ENCODE peak calls at places on chromosomes 13 and 19, in five cellular contexts. W is K562, V is GM12891, C is H1, N is HepG2. X is an unnamed sample.

GRCh38 chr13:101917833-101918755 is 465.6 kb downstream of the ITGBL1 start:
- DNase-seq in W (no peak), V (no peak), C (no peak), N (no peak), X (no peak)

GRCh38 chr13:21674271-21675009 is 3.6 kb downstream of the FGF9 start:
- DNase-seq in W (no peak), V (no peak), C (peak; percentile 65), N (no peak), X (peak; percentile 26)

GRCh38 chr13:113648218-113648615 is 9.8 kb downstream of the ATP4B start:
- DNase-seq in W (no peak), V (no peak), C (no peak), N (no peak), X (no peak)

GRCh38 chr13:43544011-43544410 is 242.8 kb downstream of the ENOX1 start:
- DNase-seq in W (no peak), V (no peak), C (no peak), N (no peak), X (no peak)

GRCh38 chr19:55305491-55305890 is 19.6 kb downstream of the TMEM150B start:
- DNase-seq in W (peak; percentile 72), V (peak; percentile 59), C (peak; percentile 79), N (no peak), X (peak; percentile 56)

GRCh38 chr13:97522243-97522642 is 88.3 kb downstream of the RAP2A start:
- DNase-seq in W (no peak), V (no peak), C (no peak), N (peak; percentile 85), X (no peak)

GRCh38 chr13:94712812-94713555 is 639 bp upstream of the SOX21 start:
- DNase-seq in W (no peak), V (no peak), C (peak; percentile 76), N (no peak), X (no peak)

GRCh38 chr13:44160549-44161278 is 212.9 kb upstream of the SERP2 start:
- DNase-seq in W (no peak), V (no peak), C (no peak), N (no peak), X (no peak)

GRCh38 chr13:21413013-21413412 is 46.1 kb downstream of the ZDHHC20 start:
- DNase-seq in W (no peak), V (no peak), C (no peak), N (no peak), X (no peak)

GRCh38 chr13:50357586-50358118 is 342.4 kb downstream of the KCNRG start:
- DNase-seq in W (peak; percentile 65), V (no peak), C (no peak), N (no peak), X (no peak)

GRCh38 chr19:11729586-11729985 is 9.2 kb downstream of the ZNF823 start:
- DNase-seq in W (no peak), V (no peak), C (no peak), N (no peak), X (no peak)

GRCh38 chr13:30850204-30850866 is 55.7 kb upstream of the MEDAG start:
- DNase-seq in W (no peak), V (no peak), C (no peak), N (no peak), X (no peak)

GRCh38 chr13:110308377-110309158 is 1.5 kb downstream of the COL4A2 start:
- DNase-seq in W (no peak), V (no peak), C (peak; percentile 60), N (no peak), X (no peak)

GRCh38 chr19:44905437-44906160 is at the start of gene APOE:
- DNase-seq in W (peak; percentile 63), V (no peak), C (peak; percentile 86), N (peak; percentile 81), X (no peak)

GRCh38 chr19:54345938-54346386 is 7.0 kb upstream of the LILRA4 start:
- DNase-seq in W (no peak), V (no peak), C (no peak), N (no peak), X (no peak)

GRCh38 chr19:29963576-29963975 is 21.5 kb downstream of the URI1 start:
- DNase-seq in W (no peak), V (no peak), C (no peak), N (no peak), X (no peak)

GRCh38 chr19:52638601-52639000 is 446 bp upstream of the ZNF83 start:
- DNase-seq in W (peak; percentile 40), V (peak; percentile 16), C (no peak), N (no peak), X (peak; percentile 25)

GRCh38 chr13:23921451-23921888 is 24.2 kb upstream of the C1QTNF9B start:
- DNase-seq in W (peak; percentile 18), V (no peak), C (no peak), N (peak; percentile 18), X (no peak)

GRCh38 chr13:95338905-95339304 is 37.7 kb upstream of the ABCC4 start:
- DNase-seq in W (no peak), V (no peak), C (no peak), N (no peak), X (no peak)

GRCh38 chr13:110605132-110605531 is 10.2 kb upstream of the NAXD start:
- DNase-seq in W (no peak), V (no peak), C (no peak), N (no peak), X (no peak)

GRCh38 chr19:8576273-8576993 is 809 bp downstream of the MYO1F start:
- DNase-seq in W (no peak), V (no peak), C (no peak), N (no peak), X (no peak)

GRCh38 chr19:5424192-5424973 is 30.8 kb upstream of the ZNRF4 start:
- DNase-seq in W (no peak), V (no peak), C (no peak), N (no peak), X (no peak)

GRCh38 chr13:50386527-50387123 is 371.4 kb downstream of the KCNRG start:
- DNase-seq in W (no peak), V (no peak), C (no peak), N (no peak), X (no peak)

GRCh38 chr13:78147905-78148304 is 229.3 kb upstream of the EDNRB start:
- DNase-seq in W (no peak), V (no peak), C (no peak), N (no peak), X (no peak)

GRCh38 chr19:50489461-50490011 is 12.9 kb upstream of the GARIN5A start:
- DNase-seq in W (no peak), V (no peak), C (peak; percentile 60), N (no peak), X (no peak)

GRCh38 chr19:45693168-45693788 is 812 bp downstream of the QPCTL start:
- DNase-seq in W (peak; percentile 86), V (no peak), C (peak; percentile 94), N (peak; percentile 64), X (peak; percentile 67)

GRCh38 chr13:20209937-20210336 is 17.2 kb upstream of the GJB2 start:
- DNase-seq in W (no peak), V (no peak), C (no peak), N (no peak), X (no peak)

GRCh38 chr13:30600470-30600869 is 17.2 kb upstream of the USPL1 start:
- DNase-seq in W (no peak), V (no peak), C (no peak), N (no peak), X (no peak)

GRCh38 chr19:19749332-19750130 is 16.6 kb upstream of the ZNF14 start:
- DNase-seq in W (no peak), V (peak; percentile 9), C (no peak), N (no peak), X (peak; percentile 11)

GRCh38 chr19:34041922-34042521 is 130.3 kb upstream of the LSM14A start:
- DNase-seq in W (peak; percentile 72), V (peak; percentile 38), C (peak; percentile 95), N (peak; percentile 36), X (peak; percentile 32)

GRCh38 chr13:73341748-73342147 is 282.9 kb downstream of the KLF5 start:
- DNase-seq in W (no peak), V (no peak), C (no peak), N (no peak), X (no peak)

GRCh38 chr13:101149735-101150380 is 266.4 kb downstream of the NALCN start:
- DNase-seq in W (peak; percentile 2), V (no peak), C (no peak), N (no peak), X (no peak)

GRCh38 chr13:28037399-28037798 is 48.9 kb upstream of the URAD start:
- DNase-seq in W (no peak), V (no peak), C (no peak), N (no peak), X (no peak)

GRCh38 chr19:29674374-29675119 is 9.3 kb downstream of the PLEKHF1 start:
- DNase-seq in W (no peak), V (no peak), C (no peak), N (no peak), X (no peak)

GRCh38 chr13:33543089-33543459 is 257.5 kb upstream of the STARD13 start:
- DNase-seq in W (no peak), V (no peak), C (no peak), N (no peak), X (no peak)
- TF ChIP-seq POLR2A in W (no peak), V (peak; percentile 69), C (peak; percentile 57), N (no peak), X (no peak)

GRCh38 chr13:111906306-111906705 is 160.6 kb upstream of the SOX1 start:
- DNase-seq in W (no peak), V (no peak), C (peak; percentile 14), N (no peak), X (no peak)
- TF ChIP-seq TAF1 in W (no peak), V (no peak), C (no peak), N (no peak), X (no peak)

DNA sequence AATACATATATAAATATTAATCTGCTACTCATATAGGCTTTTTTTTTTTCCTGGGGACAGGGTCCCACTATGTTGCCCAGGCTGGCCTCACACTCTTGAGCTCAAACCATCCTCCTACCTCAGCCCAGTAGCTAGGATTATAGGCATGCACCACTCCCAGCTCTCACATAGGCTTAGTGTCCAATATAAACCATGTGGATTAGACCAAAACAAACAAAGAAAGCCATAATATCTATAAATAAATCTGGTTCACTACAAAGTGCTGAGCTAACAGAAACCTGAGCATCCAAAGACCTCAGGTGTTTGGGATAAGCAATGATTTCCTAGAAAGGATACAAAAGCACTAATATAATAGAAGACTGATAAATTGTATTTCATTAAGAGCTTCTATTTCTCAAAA is 26.0 kb downstream of the TBC1D4 start:
- DNase-seq in W (no peak), V (no peak), C (no peak), N (no peak), X (no peak)
- TF ChIP-seq POLR2AphosphoS5 in W (no peak), V (no peak), C (no peak), N (no peak), X (no peak)

GRCh38 chr19:18577365-18577914 is 5.8 kb downstream of the UBA52 start:
- DNase-seq in W (no peak), V (no peak), C (no peak), N (no peak), X (no peak)
- TF ChIP-seq POLR2A in W (peak; percentile 29), V (peak; percentile 13), C (peak; percentile 29), N (no peak), X (peak; percentile 58)